ENCODE peak calls at places on chromosomes 5 and 9, in nine cellular contexts. U is BJ, F is AG09309, A is tibial nerve, T is left lung, W is brain microvascular endothelial cell, G is colonic mucosa, L is stomach, Y is IMR-90. N is an unnamed sample.

GRCh38 chr5:164302533-164303235 is 797.3 kb downstream of the MAT2B start:
- DNase-seq in Y (peak; percentile 42), U (no peak), G (no peak), L (no peak), T (no peak), F (no peak), W (no peak), A (no peak), N (no peak)

GRCh38 chr5:37847978-37848425 is 8.2 kb upstream of the GDNF start:
- DNase-seq in G (no peak), Y (peak; percentile 77), F (no peak), L (no peak), W (peak; percentile 34), A (no peak), U (no peak), T (no peak), N (no peak)

GRCh38 chr5:162654661-162655406 is 587.3 kb downstream of the GABRG2 start:
- DNase-seq in F (no peak), W (no peak), U (no peak), Y (no peak), L (no peak), G (no peak), T (no peak), A (no peak), N (no peak)

GRCh38 chr9:114911167-114911821 is 19.1 kb downstream of the TNFSF8 start:
- DNase-seq in L (no peak), G (peak; percentile 46), W (no peak), A (no peak), Y (peak; percentile 51), F (no peak), T (no peak), U (no peak), N (no peak)

GRCh38 chr9:91192785-91193657 is 168.7 kb downstream of the AUH start:
- DNase-seq in T (peak; percentile 88), A (peak; percentile 75), F (peak; percentile 100), U (peak; percentile 96), L (peak; percentile 74), G (peak; percentile 78), Y (peak; percentile 100), W (peak; percentile 99), N (peak; percentile 97)

GRCh38 chr9:32136700-32137339 is 247.6 kb upstream of the ACO1 start:
- DNase-seq in L (no peak), Y (no peak), F (no peak), T (no peak), U (no peak), W (no peak), A (no peak), G (no peak), N (no peak)

GRCh38 chr5:116442095-116442534 is 132.5 kb downstream of the SEMA6A start:
- DNase-seq in Y (peak; percentile 7), G (no peak), T (peak; percentile 60), W (no peak), F (no peak), A (no peak), U (no peak), L (peak; percentile 46), N (peak; percentile 82)

GRCh38 chr9:20725675-20726074 is 41.6 kb downstream of the FOCAD start:
- DNase-seq in L (no peak), T (no peak), U (no peak), G (no peak), F (no peak), A (no peak), Y (no peak), W (no peak), N (no peak)

GRCh38 chr9:35370241-35370640 is 119.7 kb upstream of the RUSC2 start:
- DNase-seq in L (no peak), T (no peak), Y (no peak), A (no peak), F (no peak), U (no peak), W (no peak), G (no peak), N (no peak)

GRCh38 chr9:35374910-35375309 is 115.0 kb upstream of the RUSC2 start:
- DNase-seq in Y (no peak), T (no peak), F (no peak), A (no peak), G (no peak), U (no peak), W (no peak), L (no peak), N (no peak)

GRCh38 chr9:35380016-35380415 is 109.9 kb upstream of the RUSC2 start:
- DNase-seq in A (no peak), L (no peak), Y (no peak), G (no peak), U (no peak), F (no peak), W (no peak), T (no peak), N (no peak)

DNA sequence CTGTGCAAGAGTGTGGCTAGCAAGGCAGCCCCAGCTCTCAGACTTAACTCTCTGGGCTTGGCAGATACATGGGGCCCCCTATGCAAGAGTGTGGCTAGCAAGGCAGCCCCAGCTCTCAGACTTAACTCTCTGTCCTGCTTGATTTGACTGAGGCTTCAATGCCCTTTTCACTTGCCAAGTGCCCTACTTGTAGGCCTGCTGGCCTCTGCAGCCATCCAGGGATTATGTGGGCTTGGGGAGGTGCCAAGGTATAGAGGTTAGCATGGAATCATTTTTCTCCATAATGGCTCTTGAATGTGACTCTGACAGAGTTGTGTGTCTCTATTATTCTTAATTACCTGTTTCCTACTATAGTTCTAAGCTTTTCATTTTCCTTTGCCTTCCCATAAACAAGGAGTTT is 115.5 kb upstream of the RUSC2 start:
- DNase-seq in G (no peak), U (no peak), T (no peak), Y (no peak), F (no peak), W (no peak), L (no peak), A (no peak), N (no peak)
- H3K4me3 ChIP-seq in G (no peak overlapping the region), U (no peak overlapping the region), T (no peak overlapping the region), Y (no peak overlapping the region), F (no peak overlapping the region), W (no peak overlapping the region), L (no peak overlapping the region), A (no peak overlapping the region), N (no peak overlapping the region)

DNA sequence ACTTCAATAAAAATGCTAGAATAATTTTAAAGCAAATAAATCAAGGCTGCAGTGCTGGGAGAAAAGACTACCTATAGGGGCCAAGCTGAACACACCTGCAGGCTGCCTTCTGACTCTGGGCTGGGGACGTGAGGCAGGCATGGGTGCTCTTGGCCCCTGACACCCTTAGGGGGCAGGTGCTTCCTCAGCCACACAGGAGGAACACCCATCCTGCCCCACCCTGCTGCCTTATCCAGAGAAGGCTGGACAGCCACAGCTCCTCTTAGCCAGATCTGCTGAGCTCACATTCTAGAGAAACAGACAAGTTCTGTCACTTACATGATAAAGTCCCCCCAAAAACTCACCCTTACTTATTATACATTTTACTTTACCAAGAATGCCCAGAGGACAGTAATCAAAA is 6.6 kb upstream of the LMX1B start:
- DNase-seq in W (no peak), Y (no peak), L (no peak), U (no peak), F (no peak), G (no peak), T (no peak), A (no peak), N (no peak)
- TF ChIP-seq CTCF in W (no peak), Y (no peak), L (no peak), U (no peak), F (no peak), G (no peak), T (no peak), A (no peak), N (no peak)

DNA sequence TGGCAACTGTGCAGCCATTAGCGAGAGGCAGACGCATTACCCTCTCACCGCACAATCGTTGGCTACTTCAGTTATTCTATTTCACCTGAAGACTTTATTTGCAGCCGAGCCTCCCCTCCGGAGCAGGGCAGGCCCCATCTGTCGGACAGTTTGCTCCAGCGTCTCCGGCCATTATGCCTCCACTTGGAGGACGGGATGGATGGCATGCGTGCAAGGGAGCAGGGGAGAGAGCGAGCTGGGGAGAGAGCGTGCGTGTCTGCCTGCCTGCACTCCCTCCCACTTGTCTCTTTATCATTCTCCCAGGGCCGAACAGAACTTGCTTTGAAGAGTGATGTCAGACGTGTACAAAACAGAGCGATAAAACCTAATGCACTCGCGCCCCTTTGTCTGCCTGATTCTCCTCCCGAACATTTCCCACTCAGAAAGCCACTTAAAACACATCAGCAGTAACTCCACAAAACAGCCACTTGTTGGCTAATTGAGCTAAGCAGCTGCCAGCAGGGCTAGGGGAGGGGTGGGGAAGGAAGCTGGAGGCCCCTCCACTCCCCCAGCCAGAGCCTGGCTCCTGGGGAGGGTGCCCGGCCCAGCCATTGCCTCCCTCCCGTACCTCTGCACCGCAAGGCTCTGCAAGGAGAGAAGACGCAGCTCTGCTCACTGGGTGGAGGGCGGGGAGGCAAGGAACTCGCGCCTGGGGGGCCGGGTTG is 43.4 kb upstream of the FUBP3 start:
- DNase-seq in U (peak; percentile 9), T (no peak), F (peak; percentile 37), G (no peak), Y (peak; percentile 60), A (no peak), W (peak; percentile 28), L (no peak), N (no peak)
- H3K4me3 ChIP-seq in U (no peak overlapping the region), T (no peak overlapping the region), F (no peak overlapping the region), G (no peak overlapping the region), Y (peak overlapping the region; percentile 13), A (no peak overlapping the region), W (peak overlapping the region; percentile 5), L (peak overlapping the region; percentile 11), N (peak overlapping the region; percentile 20)

GRCh38 chr5:112384523-112384922 is 34.6 kb downstream of the EPB41L4A start:
- DNase-seq in W (no peak), A (no peak), Y (no peak), U (no peak), L (no peak), T (no peak), G (no peak), F (no peak), N (no peak)

GRCh38 chr5:112374818-112375217 is 44.3 kb downstream of the EPB41L4A start:
- DNase-seq in F (no peak), T (no peak), U (no peak), G (no peak), L (no peak), W (no peak), Y (no peak), A (no peak), N (no peak)

GRCh38 chr5:112374356-112374755 is 44.7 kb downstream of the EPB41L4A start:
- DNase-seq in L (no peak), G (no peak), F (no peak), T (no peak), W (no peak), A (no peak), U (no peak), Y (no peak), N (no peak)

GRCh38 chr5:112381521-112381920 is 37.6 kb downstream of the EPB41L4A start:
- DNase-seq in L (no peak), W (no peak), F (no peak), U (no peak), A (no peak), G (no peak), Y (no peak), T (no peak), N (no peak)

DNA sequence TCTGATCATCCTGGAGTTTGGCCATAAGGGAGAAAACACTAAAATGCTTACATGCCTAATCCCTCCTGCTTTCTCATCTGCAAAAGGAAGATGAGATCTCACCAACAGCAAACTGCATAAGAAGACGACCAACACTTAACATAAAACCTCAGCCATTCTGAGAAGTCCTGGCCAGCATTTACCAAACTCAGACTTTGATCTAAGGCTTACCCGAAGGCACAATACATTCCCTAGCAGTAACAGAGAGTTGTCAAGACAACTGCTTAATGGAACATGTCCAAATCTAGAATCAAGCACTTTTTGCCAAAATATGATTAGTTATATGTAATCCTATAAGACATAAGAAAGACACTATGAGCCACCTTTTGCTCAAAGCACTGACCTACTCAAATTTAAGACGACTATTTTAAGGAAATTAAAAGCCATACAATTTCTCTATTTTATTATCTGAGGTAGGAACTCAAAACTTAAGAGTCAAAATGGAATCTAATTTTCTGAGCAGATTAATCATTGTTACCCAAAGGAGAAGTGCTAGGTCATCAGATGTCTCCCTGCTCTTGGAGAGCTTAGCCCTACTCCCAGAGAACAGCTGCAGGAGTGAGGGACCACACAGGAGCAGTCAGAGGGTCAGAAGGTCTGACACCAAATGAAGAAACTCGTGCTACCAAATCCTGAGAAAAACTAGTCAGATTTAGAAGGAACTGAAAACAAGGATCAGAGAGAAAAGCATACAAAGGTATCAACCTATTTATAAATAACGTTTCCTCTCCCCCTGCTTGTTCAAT is 39.3 kb downstream of the EPB41L4A start:
- DNase-seq in A (no peak), Y (no peak), U (no peak), T (no peak), F (no peak), L (no peak), G (no peak), W (no peak), N (peak; percentile 31)
- TF ChIP-seq CTCF in A (no peak), Y (no peak), U (no peak), T (no peak), F (no peak), L (no peak), G (no peak), W (no peak), N (no peak)

N was measured in epithelial cell of proximal tubule.